ENCODE peak calls at places on chromosomes 2 and 18, in six cellular contexts. W, Y, S, T, X and C are unnamed samples. For H3K4me1, the result is how much of the 10 kb centered on the place peaks cover.

GRCh38 chr2:46276652-46277051 is 20.6 kb upstream of the EPAS1 start:
- DNase-seq in W (no peak), Y (peak), S (peak), T (no peak), X (no peak), C (no peak)

GRCh38 chr2:128260239-128261138 is 58.2 kb downstream of the HS6ST1 start:
- DNase-seq in W (peak), Y (peak), S (peak), T (peak), X (peak), C (peak)

GRCh38 chr2:207088276-207088675 is 77.5 kb downstream of the KLF7 start:
- DNase-seq in W (no peak), Y (no peak), S (no peak), T (no peak), X (no peak), C (no peak)

GRCh38 chr2:240915526-240916335 is 9.6 kb downstream of the CROCC2 start:
- DNase-seq in W (no peak), Y (no peak), S (no peak), T (no peak), X (no peak), C (no peak)

GRCh38 chr2:54942373-54942772 is 107.9 kb downstream of the RTN4 start:
- DNase-seq in W (no peak), Y (no peak), S (no peak), T (no peak), X (no peak), C (no peak)

GRCh38 chr2:74625658-74626425 is 22.3 kb downstream of the M1AP start:
- DNase-seq in W (no peak), Y (peak), S (peak), T (no peak), X (no peak), C (no peak)

GRCh38 chr2:218368621-218369153 is 12.0 kb downstream of the CATIP start:
- DNase-seq in W (peak), Y (no peak), S (peak), T (peak), X (peak), C (no peak)

GRCh38 chr18:7514796-7515440 is 52.2 kb upstream of the PTPRM start:
- DNase-seq in W (no peak), Y (no peak), S (peak), T (peak), X (peak), C (peak)

GRCh38 chr2:10043906-10044601 is 704 bp downstream of the KLF11 start:
- DNase-seq in W (peak), Y (peak), S (peak), T (peak), X (peak), C (peak)

GRCh38 chr2:217612920-217613319 is 389.9 kb downstream of the TNS1 start:
- DNase-seq in W (no peak), Y (no peak), S (no peak), T (no peak), X (no peak), C (no peak)

GRCh38 chr2:101380376-101380775 is 6.9 kb downstream of the CREG2 start:
- DNase-seq in W (peak), Y (peak), S (no peak), T (no peak), X (no peak), C (no peak)

GRCh38 chr2:65675350-65675749 is 243.0 kb upstream of the SPRED2 start:
- DNase-seq in W (no peak), Y (no peak), S (no peak), T (no peak), X (no peak), C (no peak)

GRCh38 chr2:217593732-217594131 is 409.1 kb downstream of the TNS1 start:
- DNase-seq in W (no peak), Y (no peak), S (peak), T (no peak), X (no peak), C (no peak)

GRCh38 chr2:100812141-100812540 is 7.8 kb upstream of the NPAS2 start:
- DNase-seq in W (no peak), Y (no peak), S (no peak), T (no peak), X (no peak), C (no peak)

GRCh38 chr2:117562654-117563053 is 251.8 kb upstream of the DDX18 start:
- DNase-seq in W (no peak), Y (no peak), S (no peak), T (no peak), X (no peak), C (no peak)

GRCh38 chr2:68245066-68245465 is 7.3 kb downstream of the PPP3R1 start:
- DNase-seq in W (no peak), Y (no peak), S (no peak), T (no peak), X (no peak), C (no peak)
- H3K4me1 ChIP-seq in W (under half), Y (under half), S (under half), T (under half), X (under half), C (under half)

GRCh38 chr18:47682876-47683275 is 247.6 kb downstream of the SMAD2 start:
- DNase-seq in W (no peak), Y (no peak), S (no peak), T (no peak), X (no peak), C (no peak)
- H2BK120ac ChIP-seq in W (no peak), Y (no peak), S (no peak), T (no peak), X (no peak), C (no peak)

DNA sequence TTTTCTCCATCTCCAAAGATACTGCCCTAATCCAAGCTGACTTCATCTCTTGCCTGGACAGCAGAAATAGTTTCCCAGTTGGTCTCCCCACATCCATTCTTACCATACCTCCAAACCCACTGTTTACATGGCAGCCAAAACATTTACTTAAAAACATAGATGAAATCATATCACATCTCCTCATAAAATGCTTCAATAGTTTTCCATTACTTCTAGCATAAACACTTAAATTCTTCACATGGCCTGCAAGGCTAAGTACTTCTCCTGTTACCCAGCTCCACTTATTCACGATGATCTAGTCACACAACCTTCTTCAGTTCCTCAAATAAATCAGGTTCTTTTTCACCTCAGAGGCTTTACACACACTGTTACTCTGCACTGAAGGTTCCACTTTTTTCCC is 185.8 kb upstream of the ACVR2A start:
- DNase-seq in W (peak), Y (peak), S (no peak), T (no peak), X (no peak), C (no peak)
- H2BK15ac ChIP-seq in W (no peak), Y (no peak), S (no peak), T (no peak), X (no peak), C (no peak)

DNA sequence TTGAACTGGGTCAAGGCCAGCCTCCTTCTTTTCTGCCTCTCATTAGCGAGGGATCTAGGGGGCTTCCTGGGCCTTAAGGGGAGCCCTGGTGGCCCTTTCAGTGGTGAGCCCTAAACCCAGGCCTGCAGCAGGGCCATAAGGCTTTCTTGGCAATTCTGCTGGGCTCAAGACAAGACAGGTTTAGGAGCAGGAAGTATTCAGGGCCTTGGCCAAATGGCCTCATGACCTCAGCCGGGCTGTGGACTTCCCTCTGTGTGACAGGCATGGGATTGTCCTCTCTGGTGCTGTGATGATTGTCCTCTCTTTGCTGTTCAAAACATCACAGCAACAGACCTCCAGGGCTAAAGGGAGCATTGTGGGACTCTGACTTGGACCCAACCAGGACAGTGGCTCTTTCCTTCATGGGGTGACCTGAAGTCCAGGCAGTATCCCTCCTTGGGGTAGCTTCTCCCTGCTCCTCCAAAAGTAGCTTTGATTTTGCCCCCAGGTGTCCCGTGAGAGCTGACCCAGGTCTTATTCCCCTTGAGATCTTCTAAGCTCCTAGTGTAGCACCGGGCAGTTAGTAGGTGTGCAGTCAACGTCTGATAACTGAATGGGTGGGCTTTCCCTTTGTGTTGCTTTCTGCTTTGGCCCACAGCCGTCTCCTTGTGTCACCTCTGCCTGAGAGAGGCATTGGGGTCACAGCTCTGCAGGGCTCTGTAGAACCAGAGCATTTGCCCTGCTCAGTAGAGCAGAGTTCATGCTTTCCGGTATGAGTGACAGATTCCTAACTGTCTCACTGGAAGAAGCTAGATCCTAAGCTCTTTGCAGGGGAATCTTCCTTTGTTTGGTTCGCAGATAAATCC is 14.7 kb downstream of the FOSL2 start:
- DNase-seq in W (no peak), Y (no peak), S (no peak), T (no peak), X (no peak), C (no peak)
- H3K4me1 ChIP-seq in W (half or more), Y (under half), S (under half), T (under half), X (under half), C (under half)